ENCODE peak calls at places on chromosomes 7 and 10, in ten cellular contexts. One of them, this sample, is unnamed.

GRCh38 chr7:94374721-94375120 is 20.0 kb upstream of the COL1A2 start:
- DNase-seq in endothelial cell of umbilical vein: peak
- DNase-seq in Panc1: no peak
- DNase-seq in lower leg skin: no peak
- DNase-seq in activated CD8-positive, alpha-beta T cell treated with anti-CD3 and anti-CD28 coated beads for 36 hours: no peak
- DNase-seq in endothelial cell: no peak
- DNase-seq in breast epithelium: no peak
- DNase-seq in AG10803: peak
- DNase-seq in neural crest cell: no peak
- DNase-seq in foreskin keratinocyte: peak
- DNase-seq in this sample: no peak

GRCh38 chr10:28938745-28939144 is 261.4 kb downstream of the BAMBI start:
- DNase-seq in endothelial cell of umbilical vein: no peak
- DNase-seq in Panc1: no peak
- DNase-seq in lower leg skin: no peak
- DNase-seq in activated CD8-positive, alpha-beta T cell treated with anti-CD3 and anti-CD28 coated beads for 36 hours: no peak
- DNase-seq in endothelial cell: no peak
- DNase-seq in breast epithelium: no peak
- DNase-seq in AG10803: peak
- DNase-seq in neural crest cell: no peak
- DNase-seq in foreskin keratinocyte: no peak
- DNase-seq in this sample: no peak

GRCh38 chr10:34492081-34492480 is 323.0 kb downstream of the PARD3 start:
- DNase-seq in endothelial cell of umbilical vein: no peak
- DNase-seq in Panc1: no peak
- DNase-seq in lower leg skin: no peak
- DNase-seq in activated CD8-positive, alpha-beta T cell treated with anti-CD3 and anti-CD28 coated beads for 36 hours: no peak
- DNase-seq in endothelial cell: no peak
- DNase-seq in breast epithelium: no peak
- DNase-seq in AG10803: no peak
- DNase-seq in neural crest cell: no peak
- DNase-seq in foreskin keratinocyte: peak
- DNase-seq in this sample: no peak

GRCh38 chr7:76000566-76000965 is 6.2 kb upstream of the TMEM120A start:
- DNase-seq in endothelial cell of umbilical vein: no peak
- DNase-seq in Panc1: no peak
- DNase-seq in lower leg skin: no peak
- DNase-seq in activated CD8-positive, alpha-beta T cell treated with anti-CD3 and anti-CD28 coated beads for 36 hours: no peak
- DNase-seq in endothelial cell: no peak
- DNase-seq in breast epithelium: no peak
- DNase-seq in AG10803: no peak
- DNase-seq in neural crest cell: no peak
- DNase-seq in foreskin keratinocyte: no peak
- DNase-seq in this sample: no peak

GRCh38 chr10:36469585-36469984 is 655.8 kb upstream of the ANKRD30A start:
- DNase-seq in endothelial cell of umbilical vein: no peak
- DNase-seq in Panc1: no peak
- DNase-seq in lower leg skin: no peak
- DNase-seq in activated CD8-positive, alpha-beta T cell treated with anti-CD3 and anti-CD28 coated beads for 36 hours: no peak
- DNase-seq in endothelial cell: no peak
- DNase-seq in breast epithelium: no peak
- DNase-seq in AG10803: peak
- DNase-seq in neural crest cell: no peak
- DNase-seq in foreskin keratinocyte: peak
- DNase-seq in this sample: no peak

GRCh38 chr7:155585956-155586355 is 39.6 kb upstream of the CNPY1 start:
- DNase-seq in endothelial cell of umbilical vein: no peak
- DNase-seq in Panc1: no peak
- DNase-seq in lower leg skin: no peak
- DNase-seq in activated CD8-positive, alpha-beta T cell treated with anti-CD3 and anti-CD28 coated beads for 36 hours: no peak
- DNase-seq in endothelial cell: no peak
- DNase-seq in breast epithelium: no peak
- DNase-seq in AG10803: no peak
- DNase-seq in neural crest cell: no peak
- DNase-seq in foreskin keratinocyte: no peak
- DNase-seq in this sample: no peak

GRCh38 chr10:101258179-101258885 is 29.1 kb upstream of the LBX1 start:
- DNase-seq in endothelial cell of umbilical vein: no peak
- DNase-seq in Panc1: no peak
- DNase-seq in lower leg skin: no peak
- DNase-seq in activated CD8-positive, alpha-beta T cell treated with anti-CD3 and anti-CD28 coated beads for 36 hours: peak
- DNase-seq in endothelial cell: no peak
- DNase-seq in breast epithelium: no peak
- DNase-seq in AG10803: no peak
- DNase-seq in neural crest cell: no peak
- DNase-seq in foreskin keratinocyte: no peak
- DNase-seq in this sample: no peak

GRCh38 chr10:105594301-105594700 is 953.2 kb downstream of the SORCS3 start:
- DNase-seq in endothelial cell of umbilical vein: no peak
- DNase-seq in Panc1: no peak
- DNase-seq in lower leg skin: no peak
- DNase-seq in activated CD8-positive, alpha-beta T cell treated with anti-CD3 and anti-CD28 coated beads for 36 hours: no peak
- DNase-seq in endothelial cell: no peak
- DNase-seq in breast epithelium: no peak
- DNase-seq in AG10803: no peak
- DNase-seq in neural crest cell: no peak
- DNase-seq in foreskin keratinocyte: no peak
- DNase-seq in this sample: no peak

GRCh38 chr10:46266506-46266985 is 20.3 kb upstream of the ANTXRL start:
- DNase-seq in endothelial cell of umbilical vein: no peak
- DNase-seq in Panc1: no peak
- DNase-seq in lower leg skin: peak
- DNase-seq in activated CD8-positive, alpha-beta T cell treated with anti-CD3 and anti-CD28 coated beads for 36 hours: no peak
- DNase-seq in endothelial cell: no peak
- DNase-seq in breast epithelium: no peak
- DNase-seq in AG10803: no peak
- DNase-seq in neural crest cell: no peak
- DNase-seq in foreskin keratinocyte: no peak
- DNase-seq in this sample: no peak

GRCh38 chr10:127556911-127557310 is 7.8 kb downstream of the NPS start:
- DNase-seq in endothelial cell of umbilical vein: no peak
- DNase-seq in Panc1: no peak
- DNase-seq in lower leg skin: no peak
- DNase-seq in activated CD8-positive, alpha-beta T cell treated with anti-CD3 and anti-CD28 coated beads for 36 hours: no peak
- DNase-seq in endothelial cell: peak
- DNase-seq in breast epithelium: no peak
- DNase-seq in AG10803: no peak
- DNase-seq in neural crest cell: peak
- DNase-seq in foreskin keratinocyte: no peak
- DNase-seq in this sample: no peak

GRCh38 chr10:80487791-80488538 is 33.9 kb downstream of the TSPAN14 start:
- DNase-seq in endothelial cell of umbilical vein: no peak
- DNase-seq in Panc1: no peak
- DNase-seq in lower leg skin: no peak
- DNase-seq in activated CD8-positive, alpha-beta T cell treated with anti-CD3 and anti-CD28 coated beads for 36 hours: peak
- DNase-seq in endothelial cell: no peak
- DNase-seq in breast epithelium: no peak
- DNase-seq in AG10803: no peak
- DNase-seq in neural crest cell: no peak
- DNase-seq in foreskin keratinocyte: no peak
- DNase-seq in this sample: no peak

GRCh38 chr7:50664461-50664922 is 99.3 kb upstream of the DDC start:
- DNase-seq in endothelial cell of umbilical vein: peak
- DNase-seq in Panc1: no peak
- DNase-seq in lower leg skin: no peak
- DNase-seq in activated CD8-positive, alpha-beta T cell treated with anti-CD3 and anti-CD28 coated beads for 36 hours: peak
- DNase-seq in endothelial cell: no peak
- DNase-seq in breast epithelium: no peak
- DNase-seq in AG10803: peak
- DNase-seq in neural crest cell: no peak
- DNase-seq in foreskin keratinocyte: peak
- DNase-seq in this sample: no peak

GRCh38 chr7:94903971-94904370 is 3.4 kb upstream of the PPP1R9A start:
- DNase-seq in endothelial cell of umbilical vein: no peak
- DNase-seq in Panc1: no peak
- DNase-seq in lower leg skin: no peak
- DNase-seq in activated CD8-positive, alpha-beta T cell treated with anti-CD3 and anti-CD28 coated beads for 36 hours: no peak
- DNase-seq in endothelial cell: no peak
- DNase-seq in breast epithelium: no peak
- DNase-seq in AG10803: no peak
- DNase-seq in neural crest cell: no peak
- DNase-seq in foreskin keratinocyte: no peak
- DNase-seq in this sample: no peak

GRCh38 chr10:103619424-103620356 is 126.2 kb downstream of the NEURL1 start:
- DNase-seq in endothelial cell of umbilical vein: no peak
- DNase-seq in Panc1: no peak
- DNase-seq in lower leg skin: no peak
- DNase-seq in activated CD8-positive, alpha-beta T cell treated with anti-CD3 and anti-CD28 coated beads for 36 hours: no peak
- DNase-seq in endothelial cell: no peak
- DNase-seq in breast epithelium: no peak
- DNase-seq in AG10803: no peak
- DNase-seq in neural crest cell: no peak
- DNase-seq in foreskin keratinocyte: no peak
- DNase-seq in this sample: no peak

GRCh38 chr10:80025281-80025680 is 53.2 kb upstream of the TMEM254 start:
- DNase-seq in endothelial cell of umbilical vein: no peak
- DNase-seq in Panc1: no peak
- DNase-seq in lower leg skin: no peak
- DNase-seq in activated CD8-positive, alpha-beta T cell treated with anti-CD3 and anti-CD28 coated beads for 36 hours: no peak
- DNase-seq in endothelial cell: no peak
- DNase-seq in breast epithelium: no peak
- DNase-seq in AG10803: no peak
- DNase-seq in neural crest cell: no peak
- DNase-seq in foreskin keratinocyte: no peak
- DNase-seq in this sample: no peak

GRCh38 chr7:136937436-136937835 is 69.0 kb downstream of the CHRM2 start:
- DNase-seq in endothelial cell of umbilical vein: no peak
- DNase-seq in Panc1: no peak
- DNase-seq in lower leg skin: no peak
- DNase-seq in activated CD8-positive, alpha-beta T cell treated with anti-CD3 and anti-CD28 coated beads for 36 hours: no peak
- DNase-seq in endothelial cell: no peak
- DNase-seq in breast epithelium: no peak
- DNase-seq in AG10803: no peak
- DNase-seq in neural crest cell: no peak
- DNase-seq in foreskin keratinocyte: no peak
- DNase-seq in this sample: no peak

GRCh38 chr7:149872419-149873073 is 1.2 kb upstream of the ATP6V0E2 start:
- DNase-seq in endothelial cell of umbilical vein: peak
- DNase-seq in Panc1: peak
- DNase-seq in lower leg skin: peak
- DNase-seq in activated CD8-positive, alpha-beta T cell treated with anti-CD3 and anti-CD28 coated beads for 36 hours: peak
- DNase-seq in endothelial cell: peak
- DNase-seq in breast epithelium: peak
- DNase-seq in AG10803: peak
- DNase-seq in neural crest cell: peak
- DNase-seq in foreskin keratinocyte: peak
- DNase-seq in this sample: no peak
- TF ChIP-seq CTCF in endothelial cell of umbilical vein: peak
- TF ChIP-seq CTCF in Panc1: no peak
- TF ChIP-seq CTCF in lower leg skin: no peak
- TF ChIP-seq CTCF in activated CD8-positive, alpha-beta T cell treated with anti-CD3 and anti-CD28 coated beads for 36 hours: no peak
- TF ChIP-seq CTCF in endothelial cell: no peak
- TF ChIP-seq CTCF in breast epithelium: peak
- TF ChIP-seq CTCF in AG10803: peak
- TF ChIP-seq CTCF in neural crest cell: peak
- TF ChIP-seq CTCF in foreskin keratinocyte: peak
- TF ChIP-seq CTCF in this sample: no peak

DNA sequence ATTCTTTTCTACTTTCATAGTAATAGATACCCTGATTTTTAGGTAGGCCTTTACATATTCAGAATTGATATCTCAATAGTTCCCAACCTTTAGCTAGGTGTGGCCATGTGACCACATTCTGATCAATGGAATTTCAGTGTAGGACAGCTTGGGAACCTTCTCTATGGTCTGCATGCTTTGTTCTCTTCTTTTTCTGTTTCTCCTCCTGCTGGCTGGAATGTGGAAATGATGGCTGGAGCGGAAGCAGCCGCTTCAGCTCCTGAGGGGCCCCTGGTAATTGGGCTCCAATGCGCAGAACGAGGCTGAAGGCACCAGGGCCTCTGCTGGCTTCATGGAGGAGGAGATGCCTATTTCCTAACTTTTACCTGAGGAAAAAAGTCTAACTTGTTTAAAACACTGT is 152.6 kb downstream of the ZMYND11 start:
- DNase-seq in endothelial cell of umbilical vein: no peak
- DNase-seq in Panc1: no peak
- DNase-seq in lower leg skin: no peak
- DNase-seq in activated CD8-positive, alpha-beta T cell treated with anti-CD3 and anti-CD28 coated beads for 36 hours: no peak
- DNase-seq in endothelial cell: peak
- DNase-seq in breast epithelium: no peak
- DNase-seq in AG10803: no peak
- DNase-seq in neural crest cell: no peak
- DNase-seq in foreskin keratinocyte: no peak
- DNase-seq in this sample: no peak
- TF ChIP-seq CTCF in endothelial cell of umbilical vein: no peak
- TF ChIP-seq CTCF in Panc1: no peak
- TF ChIP-seq CTCF in lower leg skin: no peak
- TF ChIP-seq CTCF in activated CD8-positive, alpha-beta T cell treated with anti-CD3 and anti-CD28 coated beads for 36 hours: no peak
- TF ChIP-seq CTCF in endothelial cell: peak
- TF ChIP-seq CTCF in breast epithelium: no peak
- TF ChIP-seq CTCF in AG10803: peak
- TF ChIP-seq CTCF in neural crest cell: peak
- TF ChIP-seq CTCF in foreskin keratinocyte: peak
- TF ChIP-seq CTCF in this sample: no peak

DNA sequence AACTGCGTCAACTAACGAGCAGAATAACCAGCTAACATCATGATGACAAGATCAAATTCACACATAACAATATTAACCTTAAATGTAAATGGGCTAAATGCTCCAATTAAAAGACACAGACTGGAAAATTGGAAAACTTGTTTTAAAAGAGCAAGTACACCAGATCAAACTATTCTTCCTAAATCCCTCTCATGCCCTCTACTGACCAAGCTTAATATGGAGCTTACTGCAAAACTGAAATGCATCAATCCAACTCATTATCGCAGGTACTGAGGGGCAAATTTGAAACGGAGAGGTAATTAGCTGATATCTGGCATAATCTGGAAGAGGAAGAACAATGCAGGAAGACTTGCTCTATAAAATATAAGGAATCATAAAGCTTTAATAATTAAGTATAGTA is 1223.8 kb downstream of the NXPH1 start:
- DNase-seq in endothelial cell of umbilical vein: no peak
- DNase-seq in Panc1: no peak
- DNase-seq in lower leg skin: no peak
- DNase-seq in activated CD8-positive, alpha-beta T cell treated with anti-CD3 and anti-CD28 coated beads for 36 hours: no peak
- DNase-seq in endothelial cell: no peak
- DNase-seq in breast epithelium: no peak
- DNase-seq in AG10803: no peak
- DNase-seq in neural crest cell: no peak
- DNase-seq in foreskin keratinocyte: peak
- DNase-seq in this sample: no peak
- TF ChIP-seq CTCF in endothelial cell of umbilical vein: no peak
- TF ChIP-seq CTCF in Panc1: peak
- TF ChIP-seq CTCF in lower leg skin: no peak
- TF ChIP-seq CTCF in activated CD8-positive, alpha-beta T cell treated with anti-CD3 and anti-CD28 coated beads for 36 hours: no peak
- TF ChIP-seq CTCF in endothelial cell: no peak
- TF ChIP-seq CTCF in breast epithelium: no peak
- TF ChIP-seq CTCF in AG10803: no peak
- TF ChIP-seq CTCF in neural crest cell: no peak
- TF ChIP-seq CTCF in foreskin keratinocyte: no peak
- TF ChIP-seq CTCF in this sample: peak

DNA sequence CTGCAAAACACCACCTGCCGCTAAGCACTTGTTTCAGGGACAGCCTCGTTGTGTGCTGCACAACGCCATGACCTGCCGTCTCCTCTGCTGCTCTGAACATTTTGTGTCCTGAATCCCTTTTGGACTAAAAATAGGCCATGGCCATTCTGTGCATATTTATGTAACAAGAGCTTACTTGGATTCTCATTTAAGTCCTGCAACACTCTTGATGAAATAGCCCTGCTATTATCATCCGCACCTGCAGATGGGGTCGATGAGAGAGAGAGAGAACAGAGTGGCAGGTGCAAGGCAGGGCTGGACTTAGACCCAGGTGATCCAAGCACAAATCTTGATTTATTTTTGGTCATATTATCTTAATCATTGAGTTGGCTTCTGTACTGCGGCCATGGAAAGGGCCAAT is 121.2 kb upstream of the PRKCQ start:
- DNase-seq in endothelial cell of umbilical vein: peak
- DNase-seq in Panc1: no peak
- DNase-seq in lower leg skin: no peak
- DNase-seq in activated CD8-positive, alpha-beta T cell treated with anti-CD3 and anti-CD28 coated beads for 36 hours: peak
- DNase-seq in endothelial cell: peak
- DNase-seq in breast epithelium: no peak
- DNase-seq in AG10803: no peak
- DNase-seq in neural crest cell: no peak
- DNase-seq in foreskin keratinocyte: no peak
- DNase-seq in this sample: no peak
- TF ChIP-seq CTCF in endothelial cell of umbilical vein: peak
- TF ChIP-seq CTCF in Panc1: peak
- TF ChIP-seq CTCF in lower leg skin: no peak
- TF ChIP-seq CTCF in activated CD8-positive, alpha-beta T cell treated with anti-CD3 and anti-CD28 coated beads for 36 hours: no peak
- TF ChIP-seq CTCF in endothelial cell: peak
- TF ChIP-seq CTCF in breast epithelium: no peak
- TF ChIP-seq CTCF in AG10803: no peak
- TF ChIP-seq CTCF in neural crest cell: no peak
- TF ChIP-seq CTCF in foreskin keratinocyte: peak
- TF ChIP-seq CTCF in this sample: peak

This sample was measured in D721Med.